ENCODE peak calls at places on chromosomes 6 and 20, in six cellular contexts. One of them, this sample, is unnamed.

GRCh38 chr20:56776345-56776744 is 147.2 kb downstream of the TFAP2C start:
- DNase-seq in IMR-90: no peak
- DNase-seq in AG09309: no peak
- DNase-seq in A549: no peak
- DNase-seq in fibroblast of lung: no peak
- DNase-seq in keratinocyte: no peak
- DNase-seq in this sample: no peak

GRCh38 chr6:87702589-87702945 is 534 bp upstream of the AKIRIN2 start:
- DNase-seq in IMR-90: peak
- DNase-seq in AG09309: peak
- DNase-seq in A549: peak
- DNase-seq in fibroblast of lung: peak
- DNase-seq in keratinocyte: no peak
- DNase-seq in this sample: no peak

GRCh38 chr20:20207291-20207690 is 155.0 kb downstream of the CFAP61 start:
- DNase-seq in IMR-90: no peak
- DNase-seq in AG09309: no peak
- DNase-seq in A549: no peak
- DNase-seq in fibroblast of lung: no peak
- DNase-seq in keratinocyte: no peak
- DNase-seq in this sample: no peak

GRCh38 chr6:82959385-82959941 is 106.2 kb downstream of the UBE3D start:
- DNase-seq in IMR-90: peak
- DNase-seq in AG09309: peak
- DNase-seq in A549: no peak
- DNase-seq in fibroblast of lung: peak
- DNase-seq in keratinocyte: no peak
- DNase-seq in this sample: peak

GRCh38 chr6:80174931-80175572 is 68.6 kb downstream of the BCKDHB start:
- DNase-seq in IMR-90: peak
- DNase-seq in AG09309: peak
- DNase-seq in A549: no peak
- DNase-seq in fibroblast of lung: peak
- DNase-seq in keratinocyte: no peak
- DNase-seq in this sample: no peak

GRCh38 chr6:29596381-29596900 is 11.5 kb downstream of the OR2H2 start:
- DNase-seq in IMR-90: no peak
- DNase-seq in AG09309: no peak
- DNase-seq in A549: no peak
- DNase-seq in fibroblast of lung: no peak
- DNase-seq in keratinocyte: no peak
- DNase-seq in this sample: no peak

GRCh38 chr6:6564154-6564553 is 24.4 kb upstream of the LY86 start:
- DNase-seq in IMR-90: no peak
- DNase-seq in AG09309: no peak
- DNase-seq in A549: no peak
- DNase-seq in fibroblast of lung: no peak
- DNase-seq in keratinocyte: no peak
- DNase-seq in this sample: no peak

GRCh38 chr6:147384737-147385710 is 123.5 kb upstream of the SAMD5 start:
- DNase-seq in IMR-90: no peak
- DNase-seq in AG09309: no peak
- DNase-seq in A549: no peak
- DNase-seq in fibroblast of lung: no peak
- DNase-seq in keratinocyte: no peak
- DNase-seq in this sample: no peak

GRCh38 chr6:105817370-105817769 is 268.8 kb upstream of the PRDM1 start:
- DNase-seq in IMR-90: no peak
- DNase-seq in AG09309: no peak
- DNase-seq in A549: no peak
- DNase-seq in fibroblast of lung: no peak
- DNase-seq in keratinocyte: no peak
- DNase-seq in this sample: no peak

GRCh38 chr6:6037179-6037578 is 30.5 kb upstream of the NRN1 start:
- DNase-seq in IMR-90: no peak
- DNase-seq in AG09309: no peak
- DNase-seq in A549: no peak
- DNase-seq in fibroblast of lung: no peak
- DNase-seq in keratinocyte: no peak
- DNase-seq in this sample: no peak

GRCh38 chr6:49082611-49083010 is 380.4 kb downstream of the MMUT start:
- DNase-seq in IMR-90: peak
- DNase-seq in AG09309: no peak
- DNase-seq in A549: no peak
- DNase-seq in fibroblast of lung: no peak
- DNase-seq in keratinocyte: no peak
- DNase-seq in this sample: no peak

GRCh38 chr6:29005183-29005885 is at the start of gene ZNF311:
- DNase-seq in IMR-90: peak
- DNase-seq in AG09309: no peak
- DNase-seq in A549: peak
- DNase-seq in fibroblast of lung: peak
- DNase-seq in keratinocyte: no peak
- DNase-seq in this sample: no peak

GRCh38 chr20:45339799-45340198 is 8.4 kb downstream of the SDC4 start:
- DNase-seq in IMR-90: no peak
- DNase-seq in AG09309: no peak
- DNase-seq in A549: no peak
- DNase-seq in fibroblast of lung: no peak
- DNase-seq in keratinocyte: no peak
- DNase-seq in this sample: no peak

GRCh38 chr6:111743859-111744692 is 129.2 kb downstream of the FYN start:
- DNase-seq in IMR-90: peak
- DNase-seq in AG09309: no peak
- DNase-seq in A549: no peak
- DNase-seq in fibroblast of lung: peak
- DNase-seq in keratinocyte: no peak
- DNase-seq in this sample: no peak

GRCh38 chr6:8013763-8014162 is 50.4 kb downstream of the BLOC1S5 start:
- DNase-seq in IMR-90: no peak
- DNase-seq in AG09309: no peak
- DNase-seq in A549: no peak
- DNase-seq in fibroblast of lung: peak
- DNase-seq in keratinocyte: no peak
- DNase-seq in this sample: no peak

GRCh38 chr6:131769385-131770141 is 38.3 kb upstream of the ENPP1 start:
- DNase-seq in IMR-90: no peak
- DNase-seq in AG09309: no peak
- DNase-seq in A549: no peak
- DNase-seq in fibroblast of lung: no peak
- DNase-seq in keratinocyte: no peak
- DNase-seq in this sample: no peak

GRCh38 chr6:122653094-122653493 is 42.9 kb downstream of the PKIB start:
- DNase-seq in IMR-90: peak
- DNase-seq in AG09309: no peak
- DNase-seq in A549: peak
- DNase-seq in fibroblast of lung: peak
- DNase-seq in keratinocyte: peak
- DNase-seq in this sample: peak

GRCh38 chr20:16143596-16143995 is 429.7 kb downstream of the KIF16B start:
- DNase-seq in IMR-90: no peak
- DNase-seq in AG09309: no peak
- DNase-seq in A549: no peak
- DNase-seq in fibroblast of lung: no peak
- DNase-seq in keratinocyte: no peak
- DNase-seq in this sample: no peak

GRCh38 chr20:63652192-63652980 is 838 bp downstream of the STMN3 start:
- DNase-seq in IMR-90: no peak
- DNase-seq in AG09309: no peak
- DNase-seq in A549: no peak
- DNase-seq in fibroblast of lung: peak
- DNase-seq in keratinocyte: no peak
- DNase-seq in this sample: no peak

GRCh38 chr6:43579171-43579570 is 3.2 kb downstream of the POLH start:
- DNase-seq in IMR-90: peak
- DNase-seq in AG09309: no peak
- DNase-seq in A549: no peak
- DNase-seq in fibroblast of lung: peak
- DNase-seq in keratinocyte: no peak
- DNase-seq in this sample: no peak

DNA sequence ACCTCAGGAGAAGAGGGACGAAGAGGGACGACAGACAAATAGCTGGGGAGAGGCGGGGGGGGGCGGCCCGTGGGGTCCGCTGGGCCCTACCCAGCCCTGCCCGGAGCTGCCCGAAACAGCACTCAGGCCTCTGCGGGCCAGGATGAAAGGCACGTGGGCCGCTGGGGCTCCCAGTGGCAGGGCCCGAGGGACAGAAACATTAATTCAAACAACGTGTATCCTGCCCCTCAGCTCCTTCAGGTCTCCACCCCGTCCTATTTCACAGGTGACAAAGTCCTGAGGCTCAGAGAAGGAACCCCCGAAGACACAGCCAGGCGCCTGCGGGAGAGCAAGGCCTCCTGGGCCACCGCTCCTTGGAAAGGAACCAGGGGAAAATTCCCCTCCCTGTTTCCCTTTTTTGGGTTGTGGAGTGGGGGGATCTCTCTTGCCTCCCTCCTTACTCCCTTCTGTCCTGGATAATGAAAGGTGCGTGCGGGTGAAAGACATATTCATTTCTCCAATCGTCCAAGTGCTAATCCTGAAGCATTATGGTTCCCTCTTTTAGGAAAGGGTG is 93.3 kb downstream of the RNASET2 start:
- DNase-seq in IMR-90: no peak
- DNase-seq in AG09309: no peak
- DNase-seq in A549: no peak
- DNase-seq in fibroblast of lung: no peak
- DNase-seq in keratinocyte: no peak
- DNase-seq in this sample: no peak
- H3K4me3 ChIP-seq in IMR-90: no peak
- H3K4me3 ChIP-seq in AG09309: peak
- H3K4me3 ChIP-seq in A549: peak
- H3K4me3 ChIP-seq in fibroblast of lung: no peak
- H3K4me3 ChIP-seq in keratinocyte: no peak
- H3K4me3 ChIP-seq in this sample: peak

GRCh38 chr20:41526327-41526726 is 91.8 kb downstream of the CHD6 start:
- DNase-seq in IMR-90: no peak
- DNase-seq in AG09309: no peak
- DNase-seq in A549: no peak
- DNase-seq in fibroblast of lung: peak
- DNase-seq in keratinocyte: no peak
- DNase-seq in this sample: no peak

GRCh38 chr20:41523857-41524256 is 94.3 kb downstream of the CHD6 start:
- DNase-seq in IMR-90: no peak
- DNase-seq in AG09309: no peak
- DNase-seq in A549: no peak
- DNase-seq in fibroblast of lung: no peak
- DNase-seq in keratinocyte: no peak
- DNase-seq in this sample: no peak

GRCh38 chr20:41530923-41531322 is 87.3 kb downstream of the CHD6 start:
- DNase-seq in IMR-90: no peak
- DNase-seq in AG09309: no peak
- DNase-seq in A549: no peak
- DNase-seq in fibroblast of lung: no peak
- DNase-seq in keratinocyte: no peak
- DNase-seq in this sample: no peak

DNA sequence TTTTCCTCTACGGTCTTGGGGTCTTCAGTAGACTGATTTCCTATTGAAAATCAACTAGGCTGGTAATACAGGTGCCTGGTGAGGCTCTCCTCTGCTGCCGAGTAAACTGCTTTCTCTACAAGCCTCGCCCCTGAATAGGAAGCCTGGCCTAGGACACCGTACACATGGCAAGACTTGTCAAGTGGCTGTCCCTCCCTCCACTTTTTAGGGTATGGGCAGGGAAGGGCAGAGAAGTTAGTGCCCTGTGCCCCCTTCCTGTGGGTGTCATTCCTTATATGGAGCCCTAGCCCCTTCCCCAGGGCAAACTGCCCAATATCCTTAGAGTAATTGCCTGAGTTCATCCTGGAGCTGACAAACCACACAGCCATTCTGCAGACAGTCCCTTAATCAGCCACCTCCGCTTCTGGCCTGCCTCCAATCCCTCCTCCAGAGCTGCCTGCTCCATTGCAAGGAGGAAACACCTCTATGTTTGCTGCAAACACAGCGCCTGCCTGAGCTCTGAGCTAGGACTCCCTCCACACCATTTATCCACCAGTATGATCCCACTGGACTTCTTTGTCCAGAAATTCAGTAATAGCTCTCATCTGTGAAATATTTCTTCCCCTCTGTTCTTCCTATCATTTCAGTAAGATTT is 93.1 kb downstream of the CHD6 start:
- DNase-seq in IMR-90: peak
- DNase-seq in AG09309: no peak
- DNase-seq in A549: no peak
- DNase-seq in fibroblast of lung: peak
- DNase-seq in keratinocyte: no peak
- DNase-seq in this sample: peak
- H3K4me3 ChIP-seq in IMR-90: no peak
- H3K4me3 ChIP-seq in AG09309: no peak
- H3K4me3 ChIP-seq in A549: no peak
- H3K4me3 ChIP-seq in fibroblast of lung: no peak
- H3K4me3 ChIP-seq in keratinocyte: no peak
- H3K4me3 ChIP-seq in this sample: no peak

DNA sequence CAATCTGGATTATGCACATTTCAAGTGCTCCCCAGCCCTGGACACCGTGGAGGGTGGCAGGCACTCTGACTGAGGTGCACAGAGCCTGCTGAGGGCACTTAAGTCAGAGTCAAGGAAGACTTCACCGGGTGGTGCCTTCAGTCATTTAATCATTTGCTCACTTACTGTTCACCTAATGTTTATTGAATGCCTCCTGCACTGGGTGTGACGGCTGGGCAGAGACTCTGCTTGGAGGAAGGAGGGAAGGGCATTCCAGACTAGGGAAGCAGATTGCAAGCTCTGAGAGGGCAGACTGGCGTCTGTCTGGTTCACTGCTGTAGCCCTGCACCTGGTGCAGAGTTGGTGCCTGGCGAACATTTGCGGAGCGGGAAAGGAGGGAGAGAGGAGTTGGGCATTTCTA is 54.2 kb upstream of the FAM83D start:
- DNase-seq in IMR-90: no peak
- DNase-seq in AG09309: no peak
- DNase-seq in A549: peak
- DNase-seq in fibroblast of lung: no peak
- DNase-seq in keratinocyte: no peak
- DNase-seq in this sample: no peak
- H3K4me3 ChIP-seq in IMR-90: no peak
- H3K4me3 ChIP-seq in AG09309: no peak
- H3K4me3 ChIP-seq in A549: no peak
- H3K4me3 ChIP-seq in fibroblast of lung: no peak
- H3K4me3 ChIP-seq in keratinocyte: no peak
- H3K4me3 ChIP-seq in this sample: no peak

GRCh38 chr6:163419413-163420314 is 5.1 kb downstream of the QKI start:
- DNase-seq in IMR-90: peak
- DNase-seq in AG09309: no peak
- DNase-seq in A549: no peak
- DNase-seq in fibroblast of lung: peak
- DNase-seq in keratinocyte: no peak
- DNase-seq in this sample: no peak
- H3K4me3 ChIP-seq in IMR-90: peak
- H3K4me3 ChIP-seq in AG09309: no peak
- H3K4me3 ChIP-seq in A549: no peak
- H3K4me3 ChIP-seq in fibroblast of lung: peak
- H3K4me3 ChIP-seq in keratinocyte: peak
- H3K4me3 ChIP-seq in this sample: no peak

This sample was measured in retinal pigment epithelial cell.